ENCODE peak calls at places on chromosome 15, in four cellular contexts. One of them, this sample, is unnamed.

GRCh38 chr15:26974120-26974780 is 3.3 kb downstream of the GABRG3 start:
- DNase-seq in psoas muscle: no peak
- DNase-seq in AG04449: no peak
- DNase-seq in A549: peak; percentile 35
- DNase-seq in this sample: peak; percentile 37

GRCh38 chr15:68218847-68219798 is 10.4 kb downstream of the CLN6 start:
- DNase-seq in AG04449: no peak
- DNase-seq in A549: no peak
- DNase-seq in psoas muscle: no peak
- DNase-seq in this sample: no peak

GRCh38 chr15:52362497-52362896 is 66.9 kb upstream of the MYO5C start:
- DNase-seq in AG04449: no peak
- DNase-seq in psoas muscle: no peak
- DNase-seq in A549: no peak
- DNase-seq in this sample: peak; percentile 74

GRCh38 chr15:33068007-33068441 is 126.5 kb downstream of the FMN1 start:
- DNase-seq in AG04449: no peak
- DNase-seq in A549: peak; percentile 72
- DNase-seq in psoas muscle: peak; percentile 50
- DNase-seq in this sample: peak; percentile 31

GRCh38 chr15:65980824-65981456 is 111.6 kb downstream of the RAB11A start:
- DNase-seq in AG04449: peak; percentile 56
- DNase-seq in A549: peak; percentile 95
- DNase-seq in psoas muscle: peak; percentile 28
- DNase-seq in this sample: peak; percentile 92

GRCh38 chr15:85624241-85624855 is 170.4 kb downstream of the KLHL25 start:
- DNase-seq in AG04449: no peak
- DNase-seq in psoas muscle: no peak
- DNase-seq in A549: no peak
- DNase-seq in this sample: no peak

GRCh38 chr15:78065284-78065872 is 12.1 kb downstream of the TBC1D2B start:
- DNase-seq in psoas muscle: peak; percentile 71
- DNase-seq in A549: no peak
- DNase-seq in AG04449: peak; percentile 97
- DNase-seq in this sample: peak; percentile 100

GRCh38 chr15:83285979-83286553 is 1.6 kb upstream of the BNC1 start:
- DNase-seq in psoas muscle: no peak
- DNase-seq in A549: peak; percentile 49
- DNase-seq in AG04449: peak; percentile 77
- DNase-seq in this sample: peak; percentile 53

GRCh38 chr15:48415036-48415886 is 84.0 kb downstream of the DUT start:
- DNase-seq in psoas muscle: no peak
- DNase-seq in A549: peak; percentile 24
- DNase-seq in AG04449: no peak
- DNase-seq in this sample: no peak

GRCh38 chr15:41332788-41333527 is at the start of gene NUSAP1:
- DNase-seq in psoas muscle: no peak
- DNase-seq in A549: peak; percentile 42
- DNase-seq in AG04449: no peak
- DNase-seq in this sample: peak; percentile 46

GRCh38 chr15:45637552-45638033 is 2.8 kb downstream of the SQOR start:
- DNase-seq in AG04449: peak; percentile 80
- DNase-seq in psoas muscle: peak; percentile 64
- DNase-seq in A549: peak; percentile 32
- DNase-seq in this sample: peak; percentile 96

GRCh38 chr15:92471263-92471662 is 77.6 kb downstream of the ST8SIA2 start:
- DNase-seq in A549: no peak
- DNase-seq in psoas muscle: no peak
- DNase-seq in AG04449: no peak
- DNase-seq in this sample: no peak

GRCh38 chr15:41501191-41501917 is 7.7 kb downstream of the ITPKA start:
- DNase-seq in A549: no peak
- DNase-seq in AG04449: no peak
- DNase-seq in psoas muscle: no peak
- DNase-seq in this sample: no peak

DNA sequence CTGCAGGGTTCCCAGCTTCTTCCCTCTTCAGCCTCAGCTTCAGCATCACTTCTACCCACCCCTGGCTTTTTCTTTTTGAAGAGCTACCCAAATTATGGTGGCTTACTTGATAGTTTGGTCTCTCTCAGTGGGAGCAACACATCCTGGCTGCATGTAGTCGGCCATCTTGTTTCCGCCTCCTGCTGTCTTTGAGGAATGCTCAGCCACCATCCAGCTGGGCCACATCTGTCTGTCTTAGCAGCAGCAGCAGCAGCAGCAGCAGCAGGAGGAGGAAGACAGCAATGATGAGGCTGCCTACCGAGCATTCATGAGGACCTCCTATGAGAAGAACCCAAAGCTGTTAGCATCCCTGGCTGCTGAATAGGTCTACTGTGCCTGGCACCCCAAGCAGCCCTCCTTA is 19.7 kb downstream of the IL16 start:
- DNase-seq in A549: no peak
- DNase-seq in psoas muscle: no peak
- DNase-seq in AG04449: no peak
- DNase-seq in this sample: peak; percentile 68
- H3K4me3 ChIP-seq in A549: no peak overlapping the region
- H3K4me3 ChIP-seq in psoas muscle: no peak overlapping the region
- H3K4me3 ChIP-seq in AG04449: no peak overlapping the region
- H3K4me3 ChIP-seq in this sample: no peak overlapping the region

DNA sequence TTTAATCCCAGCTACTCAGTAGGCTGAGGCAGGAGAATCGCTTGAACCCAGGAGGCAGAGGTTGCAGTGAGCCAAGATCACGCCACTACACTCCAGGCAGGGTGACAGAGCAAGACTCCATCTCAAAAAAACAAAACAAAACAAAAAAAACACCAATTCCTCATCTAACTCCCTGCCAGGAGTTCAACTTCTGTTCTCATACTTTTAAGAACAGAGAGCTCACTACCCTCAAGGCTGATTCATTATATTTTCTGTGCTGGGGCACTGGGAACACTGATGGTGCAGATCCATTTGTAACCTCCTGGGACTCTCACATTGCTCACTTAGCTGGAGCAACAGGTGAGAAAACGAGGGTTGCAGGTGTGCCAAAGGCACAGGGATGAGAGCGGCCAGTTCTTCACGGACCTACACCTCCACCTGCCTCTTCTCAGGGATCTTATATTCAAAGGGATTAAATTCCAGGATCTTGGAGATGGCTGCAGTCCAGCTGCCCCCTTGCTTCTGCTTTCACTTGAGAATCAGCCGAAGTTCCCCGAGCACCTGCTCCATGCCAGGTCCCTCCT is 12.3 kb upstream of the CSK start:
- DNase-seq in psoas muscle: no peak
- DNase-seq in A549: no peak
- DNase-seq in AG04449: no peak
- DNase-seq in this sample: no peak
- TF ChIP-seq CTCF in psoas muscle: no peak
- TF ChIP-seq CTCF in A549: no peak
- TF ChIP-seq CTCF in AG04449: no peak
- TF ChIP-seq CTCF in this sample: no peak

GRCh38 chr15:76994001-76994400 is 925 bp upstream of the PSTPIP1 start:
- DNase-seq in A549: no peak
- DNase-seq in AG04449: no peak
- DNase-seq in psoas muscle: peak; percentile 55
- DNase-seq in this sample: no peak

GRCh38 chr15:76993114-76993715 is 1.7 kb upstream of the PSTPIP1 start:
- DNase-seq in psoas muscle: no peak
- DNase-seq in AG04449: no peak
- DNase-seq in A549: no peak
- DNase-seq in this sample: no peak

GRCh38 chr15:76994971-76995945 is at the start of gene PSTPIP1:
- DNase-seq in psoas muscle: peak; percentile 57
- DNase-seq in AG04449: no peak
- DNase-seq in A549: no peak
- DNase-seq in this sample: no peak

GRCh38 chr15:76996076-76996525 is 1.2 kb downstream of the PSTPIP1 start:
- DNase-seq in AG04449: no peak
- DNase-seq in psoas muscle: no peak
- DNase-seq in A549: no peak
- DNase-seq in this sample: no peak

DNA sequence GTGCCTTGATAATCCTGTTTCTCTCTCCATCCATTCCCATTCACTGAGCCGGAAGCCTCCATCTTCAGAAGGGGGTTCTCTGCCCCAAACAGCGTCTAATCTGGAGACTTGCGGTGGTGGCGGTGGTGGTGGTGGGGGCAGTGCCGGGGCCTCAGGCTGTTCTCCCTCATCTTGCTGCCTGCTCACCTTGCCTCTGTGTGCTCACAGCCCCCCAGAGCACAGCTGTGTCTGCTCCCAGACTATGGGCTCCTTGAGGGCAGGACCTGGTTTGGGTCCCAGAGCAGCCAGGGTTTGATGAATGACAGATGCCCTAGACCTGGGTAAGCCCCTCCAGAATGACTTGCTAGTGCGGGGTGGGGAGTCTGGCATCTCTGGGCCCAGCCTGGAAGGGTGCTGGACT is 430 bp upstream of the PSTPIP1 start:
- DNase-seq in psoas muscle: no peak
- DNase-seq in A549: no peak
- DNase-seq in AG04449: no peak
- DNase-seq in this sample: no peak
- H3K4me3 ChIP-seq in psoas muscle: no peak overlapping the region
- H3K4me3 ChIP-seq in A549: no peak overlapping the region
- H3K4me3 ChIP-seq in AG04449: no peak overlapping the region
- H3K4me3 ChIP-seq in this sample: no peak overlapping the region

GRCh38 chr15:96049766-96050165 is 280.7 kb upstream of the NR2F2 start:
- DNase-seq in psoas muscle: no peak
- DNase-seq in A549: no peak
- DNase-seq in AG04449: no peak
- DNase-seq in this sample: no peak

GRCh38 chr15:96049323-96049722 is 281.2 kb upstream of the NR2F2 start:
- DNase-seq in A549: no peak
- DNase-seq in psoas muscle: no peak
- DNase-seq in AG04449: no peak
- DNase-seq in this sample: no peak

GRCh38 chr15:96043586-96044171 is 286.8 kb upstream of the NR2F2 start:
- DNase-seq in psoas muscle: no peak
- DNase-seq in AG04449: no peak
- DNase-seq in A549: no peak
- DNase-seq in this sample: no peak

GRCh38 chr15:96046620-96047240 is 283.8 kb upstream of the NR2F2 start:
- DNase-seq in AG04449: no peak
- DNase-seq in psoas muscle: no peak
- DNase-seq in A549: no peak
- DNase-seq in this sample: peak; percentile 31

GRCh38 chr15:96047255-96047931 is 283.1 kb upstream of the NR2F2 start:
- DNase-seq in A549: no peak
- DNase-seq in psoas muscle: no peak
- DNase-seq in AG04449: peak; percentile 81
- DNase-seq in this sample: peak; percentile 90
- TF ChIP-seq CTCF in A549: no peak
- TF ChIP-seq CTCF in psoas muscle: no peak
- TF ChIP-seq CTCF in AG04449: no peak
- TF ChIP-seq CTCF in this sample: peak; percentile 28

GRCh38 chr15:57600197-57600596 is 8.5 kb downstream of the MYZAP start:
- DNase-seq in psoas muscle: no peak
- DNase-seq in AG04449: no peak
- DNase-seq in A549: no peak
- DNase-seq in this sample: no peak

GRCh38 chr15:57597431-57597830 is 5.7 kb downstream of the MYZAP start:
- DNase-seq in AG04449: no peak
- DNase-seq in psoas muscle: no peak
- DNase-seq in A549: no peak
- DNase-seq in this sample: no peak

GRCh38 chr15:57596978-57597377 is 5.3 kb downstream of the MYZAP start:
- DNase-seq in psoas muscle: no peak
- DNase-seq in A549: no peak
- DNase-seq in AG04449: no peak
- DNase-seq in this sample: peak; percentile 14

GRCh38 chr15:57599299-57599810 is 7.7 kb downstream of the MYZAP start:
- DNase-seq in A549: no peak
- DNase-seq in AG04449: no peak
- DNase-seq in psoas muscle: no peak
- DNase-seq in this sample: no peak

GRCh38 chr15:57598346-57598745 is 6.6 kb downstream of the MYZAP start:
- DNase-seq in psoas muscle: no peak
- DNase-seq in AG04449: no peak
- DNase-seq in A549: no peak
- DNase-seq in this sample: no peak
- H3K4me3 ChIP-seq in psoas muscle: no peak overlapping the region
- H3K4me3 ChIP-seq in AG04449: no peak overlapping the region
- H3K4me3 ChIP-seq in A549: no peak overlapping the region
- H3K4me3 ChIP-seq in this sample: no peak overlapping the region

GRCh38 chr15:69497076-69497475 is 44.5 kb downstream of the RPLP1 start:
- DNase-seq in A549: no peak
- DNase-seq in AG04449: no peak
- DNase-seq in psoas muscle: no peak
- DNase-seq in this sample: no peak
- TF ChIP-seq CTCF in A549: no peak
- TF ChIP-seq CTCF in AG04449: no peak
- TF ChIP-seq CTCF in psoas muscle: no peak
- TF ChIP-seq CTCF in this sample: no peak

DNA sequence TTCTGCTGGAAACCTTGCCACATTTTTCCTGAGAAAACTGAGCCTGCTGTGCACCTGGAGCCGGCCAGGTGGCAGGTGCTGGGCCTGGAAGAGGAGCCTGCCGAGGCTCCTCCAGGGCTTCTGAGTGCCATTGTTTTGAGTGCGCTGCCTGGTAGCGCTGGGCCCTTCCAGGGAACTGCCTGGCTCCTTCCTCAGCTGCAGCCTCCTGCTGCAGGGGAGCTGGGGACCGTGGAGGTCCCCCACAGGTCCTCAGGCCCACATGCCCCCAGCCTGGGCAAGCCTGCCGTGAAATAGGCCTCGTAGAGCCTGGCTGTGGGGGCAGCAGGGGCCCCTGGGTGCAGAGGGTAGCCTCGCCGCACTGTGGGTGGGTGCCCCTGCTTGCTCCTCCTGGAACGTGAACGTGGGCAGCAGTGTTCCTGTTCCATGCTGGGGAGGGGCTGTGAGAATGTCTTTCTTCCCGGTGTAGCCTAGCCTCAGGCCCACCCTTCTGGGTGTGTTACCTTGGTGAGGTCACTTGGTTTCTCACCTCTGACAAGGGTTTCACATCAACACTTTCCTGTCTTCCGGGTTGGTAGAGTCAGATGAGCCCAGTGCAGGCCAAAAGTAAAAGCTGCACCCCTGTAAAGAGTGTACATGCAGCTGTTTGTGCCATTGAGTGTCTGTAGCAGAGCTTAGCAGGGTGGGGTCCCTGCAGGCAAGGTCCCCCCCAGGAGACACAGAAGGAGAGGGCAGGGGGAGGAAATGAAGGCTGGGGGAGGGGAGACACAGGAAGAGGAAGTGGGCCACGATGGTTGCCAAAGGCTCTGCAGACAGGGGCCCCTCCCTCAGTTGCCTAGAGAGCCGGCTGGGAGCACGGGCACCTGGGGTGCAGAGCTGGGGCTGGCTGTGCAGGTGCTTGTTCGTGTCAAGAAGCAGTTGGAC is 34.5 kb downstream of the KLF13 start:
- DNase-seq in psoas muscle: no peak
- DNase-seq in AG04449: no peak
- DNase-seq in A549: no peak
- DNase-seq in this sample: no peak
- H3K4me3 ChIP-seq in psoas muscle: no peak overlapping the region
- H3K4me3 ChIP-seq in AG04449: no peak overlapping the region
- H3K4me3 ChIP-seq in A549: no peak overlapping the region
- H3K4me3 ChIP-seq in this sample: no peak overlapping the region